ENCODE peak calls at places on chromosomes 1 and 21, in eight cellular contexts. O is pancreas, R is body of pancreas, H is A549, Z is breast epithelium, A is lower lobe of right lung, G is BJ, X is upper lobe of left lung. E is an unnamed sample.

GRCh38 chr1:111503585-111504060 is at the start of the genes ADORA3 and TMIGD3:
- DNase-seq in O (no peak), X (no peak), H (no peak), G (no peak), R (peak), A (no peak), Z (no peak), E (no peak)

GRCh38 chr1:180358649-180359048 is 128.6 kb downstream of the LHX4 start:
- DNase-seq in R (peak), Z (no peak), O (no peak), G (no peak), X (no peak), H (no peak), A (no peak), E (no peak)

GRCh38 chr1:16340673-16341072 is 11.6 kb downstream of the FBXO42 start:
- DNase-seq in O (no peak), H (no peak), A (no peak), X (no peak), G (no peak), R (no peak), Z (no peak), E (no peak)

GRCh38 chr1:223358826-223359225 is 5.2 kb downstream of the SUSD4 start:
- DNase-seq in A (no peak), O (no peak), G (no peak), X (no peak), H (no peak), Z (no peak), R (no peak), E (peak)

GRCh38 chr1:93700532-93701469 is 19.2 kb upstream of the BCAR3 start:
- DNase-seq in R (no peak), A (no peak), H (no peak), G (no peak), X (no peak), O (no peak), Z (no peak), E (no peak)

GRCh38 chr1:5648410-5649165 is 343.6 kb downstream of the NPHP4 start:
- DNase-seq in R (no peak), A (no peak), O (no peak), H (no peak), Z (no peak), G (no peak), X (no peak), E (no peak)

GRCh38 chr21:7917729-7918128 is 2603.7 kb upstream of the TPTE start:
- DNase-seq in Z (no peak), H (no peak), O (no peak), R (no peak), X (no peak), G (no peak), A (no peak), E (no peak)

GRCh38 chr1:54499097-54500029 is 48.7 kb upstream of the ACOT11 start:
- DNase-seq in R (peak), Z (no peak), O (no peak), G (no peak), X (peak), A (no peak), H (no peak), E (no peak)

GRCh38 chr1:7827134-7827955 is 25.5 kb downstream of the UTS2 start:
- DNase-seq in H (no peak), O (no peak), A (no peak), G (no peak), R (no peak), Z (no peak), X (peak), E (no peak)

GRCh38 chr1:108521990-108522393 is 37.9 kb upstream of the EEIG2 start:
- DNase-seq in X (no peak), O (no peak), R (no peak), A (no peak), H (no peak), G (no peak), Z (no peak), E (no peak)

GRCh38 chr21:34075760-34076159 is 2.4 kb downstream of the MRPS6 start:
- DNase-seq in H (no peak), X (no peak), A (no peak), Z (no peak), R (no peak), G (no peak), O (no peak), E (no peak)

GRCh38 chr1:85801520-85801919 is 93.3 kb upstream of the ZNHIT6 start:
- DNase-seq in G (no peak), O (no peak), Z (no peak), H (peak), R (no peak), A (no peak), X (no peak), E (no peak)

GRCh38 chr1:156490401-156491032 is 10.1 kb downstream of the MEF2D start:
- DNase-seq in R (no peak), H (peak), X (no peak), G (no peak), O (no peak), A (no peak), Z (no peak), E (no peak)

GRCh38 chr1:156489935-156490293 is 10.7 kb downstream of the MEF2D start:
- DNase-seq in A (no peak), G (no peak), O (no peak), Z (no peak), R (no peak), X (no peak), H (no peak), E (no peak)

GRCh38 chr1:156489166-156489934 is 11.2 kb downstream of the MEF2D start:
- DNase-seq in O (no peak), Z (no peak), H (no peak), A (no peak), X (no peak), G (no peak), R (peak), E (no peak)

GRCh38 chr1:156487862-156488261 is 12.7 kb downstream of the MEF2D start:
- DNase-seq in O (no peak), H (no peak), X (no peak), R (no peak), G (no peak), A (no peak), Z (no peak), E (no peak)

GRCh38 chr1:156488566-156489165 is 11.9 kb downstream of the MEF2D start:
- DNase-seq in X (no peak), O (no peak), G (no peak), A (no peak), H (no peak), Z (no peak), R (no peak), E (no peak)
- TF ChIP-seq CTCF in X (no peak), O (no peak), G (no peak), A (no peak), H (no peak), Z (no peak), R (no peak), E (no peak)

GRCh38 chr1:155010211-155010918 is 7.8 kb downstream of the ZBTB7B start:
- DNase-seq in G (no peak), H (no peak), X (no peak), Z (no peak), O (no peak), R (no peak), A (no peak), E (no peak)

GRCh38 chr1:155011437-155011907 is 8.9 kb downstream of the ZBTB7B start:
- DNase-seq in O (no peak), X (no peak), H (no peak), R (no peak), Z (no peak), A (no peak), G (no peak), E (no peak)

GRCh38 chr1:155009742-155010141 is 7.1 kb downstream of the ZBTB7B start:
- DNase-seq in X (no peak), H (no peak), A (no peak), R (no peak), Z (no peak), G (no peak), O (no peak), E (no peak)

GRCh38 chr1:155012052-155012546 is 9.5 kb downstream of the ZBTB7B start:
- DNase-seq in A (peak), Z (peak), O (no peak), R (peak), G (no peak), X (no peak), H (peak), E (no peak)

GRCh38 chr1:155011004-155011416 is 8.4 kb downstream of the ZBTB7B start:
- DNase-seq in O (no peak), G (no peak), X (no peak), H (no peak), R (no peak), A (no peak), Z (no peak), E (no peak)
- H3K4me3 ChIP-seq in O (no peak), G (no peak), X (no peak), H (no peak), R (no peak), A (peak), Z (peak), E (no peak)

GRCh38 chr21:28018741-28019669 is 973.7 kb downstream of the LTN1 start:
- DNase-seq in H (no peak), G (no peak), O (peak), X (peak), A (no peak), R (peak), Z (no peak), E (no peak)
- TF ChIP-seq CTCF in H (no peak), G (no peak), O (no peak), X (no peak), A (no peak), R (peak), Z (no peak), E (peak)

DNA sequence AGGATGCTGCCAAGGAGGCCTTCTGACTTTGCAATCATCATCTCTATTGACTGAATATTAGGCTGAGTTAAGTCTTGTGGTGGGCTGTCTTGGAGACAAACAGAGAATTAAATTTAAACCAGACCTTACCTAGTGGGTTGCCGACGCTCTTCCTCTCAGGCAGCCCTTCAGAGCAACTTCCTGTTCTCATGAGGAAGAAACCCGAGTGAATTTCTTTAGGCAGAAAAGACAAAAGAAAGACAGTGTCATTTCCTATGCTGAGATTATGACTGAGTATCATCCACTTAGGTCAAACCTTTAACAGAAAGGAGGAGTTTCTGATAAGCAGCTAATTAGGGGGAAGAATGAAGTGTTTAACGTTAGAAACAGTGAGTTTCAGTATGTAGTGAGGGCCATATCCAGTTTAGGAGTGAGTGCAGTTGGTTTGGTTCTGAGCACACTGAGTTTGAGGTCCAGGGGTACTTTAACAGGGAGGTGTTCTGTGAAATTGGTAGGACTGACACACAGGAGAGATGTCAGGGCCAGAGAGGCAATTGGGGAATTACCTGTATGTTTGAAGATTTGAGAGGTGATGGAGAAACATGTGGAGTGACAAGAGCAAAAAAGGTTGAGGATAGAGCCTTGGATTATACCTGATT is 38.7 kb downstream of the FASLG start:
- DNase-seq in H (no peak), Z (no peak), R (no peak), O (no peak), G (no peak), A (no peak), X (no peak), E (no peak)
- H3K4me3 ChIP-seq in H (no peak), Z (no peak), R (no peak), O (no peak), G (no peak), A (no peak), X (no peak), E (no peak)

DNA sequence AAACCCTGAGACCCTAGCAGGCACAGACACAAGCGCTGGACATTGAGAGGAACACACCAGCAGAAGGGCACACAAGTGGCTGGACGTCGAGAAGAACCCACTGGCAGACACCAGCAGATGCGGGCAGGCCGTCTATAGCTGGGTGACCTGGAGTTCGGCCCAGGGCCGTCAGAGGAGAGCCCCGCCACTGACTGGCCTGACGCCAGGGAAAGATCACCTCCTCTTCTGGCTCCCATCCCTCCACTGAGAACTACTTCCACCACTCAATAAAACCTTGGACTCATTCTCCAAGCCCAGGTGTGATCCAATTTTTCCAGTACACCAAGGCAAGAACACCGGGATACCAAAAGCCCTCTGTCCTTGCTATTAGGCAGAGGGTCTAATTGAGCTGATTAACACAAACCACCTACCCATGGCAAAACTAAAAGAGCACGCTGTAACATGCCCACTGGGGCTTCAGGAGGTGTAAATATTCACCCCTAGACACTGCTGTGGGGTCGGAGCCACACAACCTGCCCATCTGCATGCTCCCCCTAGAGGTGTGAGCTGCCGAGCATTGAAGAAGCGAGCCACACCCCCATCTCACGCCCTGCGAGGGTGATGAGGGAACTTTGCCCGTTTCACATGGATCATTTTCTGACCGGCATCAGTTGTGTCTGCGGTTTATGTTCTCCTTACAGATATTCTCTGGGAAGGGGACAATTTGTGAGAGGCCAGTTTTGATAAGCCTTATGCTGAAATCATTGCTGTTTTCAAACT is 104.8 kb downstream of the HLX start:
- DNase-seq in X (peak), A (no peak), H (no peak), Z (no peak), G (no peak), R (peak), O (no peak), E (no peak)
- TF ChIP-seq CTCF in X (no peak), A (no peak), H (no peak), Z (no peak), G (peak), R (no peak), O (no peak), E (peak)

DNA sequence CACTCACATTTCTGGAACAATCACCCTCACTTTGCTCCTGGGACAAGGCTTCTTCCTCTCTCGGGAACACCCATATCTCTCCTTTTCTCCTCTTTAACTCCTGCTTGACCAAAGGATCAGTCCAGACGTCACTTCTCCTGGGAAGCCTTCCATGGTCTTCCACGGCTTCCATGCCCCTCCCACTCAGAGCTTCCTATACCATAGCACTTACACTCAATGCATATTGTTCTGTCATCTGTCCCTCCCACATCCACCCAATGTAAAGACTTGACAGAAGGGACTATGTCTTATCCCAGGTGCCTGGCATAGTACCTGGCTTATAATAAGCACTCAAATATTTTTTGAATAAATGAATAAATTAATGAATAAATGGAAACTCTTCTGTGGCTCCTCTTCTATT is 28.2 kb downstream of the CD34 start:
- DNase-seq in A (no peak), O (no peak), H (no peak), Z (no peak), R (no peak), X (no peak), G (no peak), E (no peak)
- H3K4me3 ChIP-seq in A (peak), O (no peak), H (no peak), Z (no peak), R (no peak), X (no peak), G (no peak), E (no peak)

GRCh38 chr1:201513498-201514243 is 6.7 kb upstream of the CSRP1 start:
- DNase-seq in X (no peak), H (no peak), R (no peak), G (no peak), A (no peak), O (no peak), Z (no peak), E (no peak)

GRCh38 chr1:201510734-201511133 is 3.8 kb upstream of the CSRP1 start:
- DNase-seq in O (no peak), Z (no peak), R (no peak), H (no peak), G (no peak), A (no peak), X (no peak), E (no peak)

GRCh38 chr1:201511396-201511795 is 4.5 kb upstream of the CSRP1 start:
- DNase-seq in A (no peak), Z (no peak), X (no peak), R (no peak), O (no peak), G (no peak), H (no peak), E (no peak)

GRCh38 chr1:201509601-201510374 is 2.9 kb upstream of the CSRP1 start:
- DNase-seq in R (no peak), A (no peak), H (no peak), O (no peak), Z (no peak), G (no peak), X (no peak), E (no peak)

GRCh38 chr1:201511925-201512539 is 5.1 kb upstream of the CSRP1 start:
- DNase-seq in G (no peak), R (peak), X (peak), H (no peak), Z (no peak), O (no peak), A (peak), E (no peak)
- TF ChIP-seq CTCF in G (no peak), R (no peak), X (no peak), H (no peak), Z (no peak), O (no peak), A (no peak), E (no peak)

E was measured in kidney epithelial cell.